ENCODE peak calls at places on chromosome 19, in nine cellular contexts. J is Karpas-422, A is aorta, K is SJCRH30, U is upper lobe of right lung, E is pancreas, H is colonic mucosa, W is stomach, T is A673. Y is an unnamed sample.

GRCh38 chr19:6221878-6222746 is 57.7 kb downstream of the MLLT1 start:
- DNase-seq in H (no peak), E (peak; percentile 54), U (no peak), J (no peak), K (no peak), T (no peak), A (peak; percentile 74), W (peak; percentile 44), Y (no peak)

GRCh38 chr19:57443121-57443696 is 8.1 kb downstream of the ZNF749 start:
- DNase-seq in W (no peak), A (no peak), U (no peak), J (no peak), H (no peak), K (peak; percentile 10), T (no peak), E (no peak), Y (no peak)

GRCh38 chr19:18009412-18010066 is 1.6 kb downstream of the ARRDC2 start:
- DNase-seq in J (no peak), U (no peak), H (no peak), K (no peak), W (no peak), E (no peak), T (no peak), A (no peak), Y (no peak)

GRCh38 chr19:17950310-17951150 is 16.4 kb upstream of the KCNN1 start:
- DNase-seq in W (no peak), K (no peak), E (no peak), T (peak; percentile 66), H (no peak), J (no peak), A (no peak), U (no peak), Y (no peak)

GRCh38 chr19:57233207-57233606 is 2.4 kb downstream of the AURKC start:
- DNase-seq in E (no peak), A (no peak), H (no peak), W (no peak), U (no peak), J (no peak), T (no peak), K (no peak), Y (no peak)

GRCh38 chr19:29878973-29879654 is 62.9 kb upstream of the URI1 start:
- DNase-seq in H (no peak), T (peak; percentile 89), A (peak; percentile 78), J (peak; percentile 85), K (peak; percentile 79), W (no peak), E (no peak), U (no peak), Y (no peak)

GRCh38 chr19:35307990-35308389 is 16.0 kb downstream of the MAG start:
- DNase-seq in A (no peak), U (no peak), H (no peak), E (no peak), T (no peak), K (peak; percentile 50), W (no peak), J (no peak), Y (no peak)

GRCh38 chr19:19040417-19040816 is 7.0 kb downstream of the ARMC6 start:
- DNase-seq in W (peak; percentile 85), E (no peak), H (peak; percentile 38), K (no peak), T (no peak), U (peak; percentile 76), A (no peak), J (no peak), Y (peak; percentile 75)

GRCh38 chr19:38899447-38900219 is at the start of the genes NFKBIB and SIRT2:
- DNase-seq in A (peak; percentile 99), H (peak; percentile 100), U (peak; percentile 99), J (peak; percentile 100), T (peak; percentile 100), W (peak; percentile 100), E (peak; percentile 92), K (peak; percentile 100), Y (peak; percentile 100)

GRCh38 chr19:7294571-7295212 is 478 bp upstream of the INSR start:
- DNase-seq in A (peak; percentile 93), E (peak; percentile 87), W (peak; percentile 74), K (peak; percentile 65), T (peak; percentile 67), H (peak; percentile 79), J (no peak), U (peak; percentile 92), Y (peak; percentile 74)

GRCh38 chr19:29404951-29405727 is 120.7 kb upstream of the VSTM2B start:
- DNase-seq in A (no peak), H (peak; percentile 20), U (no peak), T (no peak), E (no peak), J (no peak), K (peak; percentile 17), W (no peak), Y (no peak)

GRCh38 chr19:34991542-34992333 is 8.4 kb upstream of the GRAMD1A start:
- DNase-seq in U (no peak), W (no peak), J (no peak), H (no peak), K (no peak), E (no peak), T (no peak), A (peak; percentile 8), Y (no peak)

GRCh38 chr19:3470500-3471128 is 9.7 kb downstream of the SMIM24 start:
- DNase-seq in T (no peak), A (no peak), E (no peak), H (no peak), J (peak; percentile 65), U (no peak), W (no peak), K (no peak), Y (no peak)

GRCh38 chr19:6868341-6868740 is 19.0 kb upstream of the ADGRE1 start:
- DNase-seq in H (peak; percentile 34), E (no peak), W (no peak), A (no peak), U (no peak), J (no peak), T (peak; percentile 34), K (no peak), Y (no peak)

DNA sequence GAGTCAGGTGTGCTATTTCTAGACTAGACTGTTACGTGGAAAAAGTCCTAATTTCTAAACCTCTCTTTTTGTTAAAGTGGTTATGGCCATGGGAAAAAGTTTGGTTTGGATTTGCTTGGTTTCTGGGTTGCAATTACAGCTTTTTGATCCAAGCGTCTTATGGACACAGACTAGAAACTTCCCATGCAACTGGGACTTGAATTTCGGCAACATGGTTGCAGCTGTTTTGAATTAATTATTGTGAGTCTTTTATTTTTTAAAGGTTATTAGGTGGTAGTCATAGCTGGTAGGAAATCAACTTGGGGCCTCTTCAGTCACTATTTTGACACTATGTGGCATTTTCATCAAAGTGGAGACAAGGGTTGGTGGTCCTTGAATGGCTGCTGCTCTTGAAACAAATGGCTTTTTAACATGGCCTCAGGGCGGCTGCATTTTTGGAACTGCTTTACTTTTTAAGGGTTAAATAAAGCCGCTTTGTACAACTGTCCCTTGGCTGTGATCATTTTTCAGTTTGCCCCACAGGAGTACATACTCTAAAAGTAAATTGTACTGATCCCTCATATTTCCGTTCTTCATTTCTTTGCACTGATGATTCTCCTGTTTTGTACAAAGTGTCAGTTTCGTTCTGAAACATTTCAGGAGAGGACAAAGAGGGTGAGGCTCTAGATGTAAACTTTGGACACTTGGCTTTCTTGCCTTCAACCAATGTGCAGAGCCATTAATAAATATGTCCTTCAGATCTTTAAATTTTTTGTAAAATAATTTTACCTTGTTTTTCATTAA is 15.9 kb downstream of the HNRNPM start:
- DNase-seq in T (no peak), J (no peak), A (no peak), U (no peak), W (no peak), E (no peak), H (no peak), K (peak; percentile 37), Y (no peak)
- H3K4me3 ChIP-seq in T (no peak overlapping the region), J (no peak overlapping the region), A (no peak overlapping the region), U (peak overlapping the region; percentile 9), W (peak overlapping the region; percentile 6), E (no peak overlapping the region), H (no peak overlapping the region), K (no peak overlapping the region), Y (no peak overlapping the region)

DNA sequence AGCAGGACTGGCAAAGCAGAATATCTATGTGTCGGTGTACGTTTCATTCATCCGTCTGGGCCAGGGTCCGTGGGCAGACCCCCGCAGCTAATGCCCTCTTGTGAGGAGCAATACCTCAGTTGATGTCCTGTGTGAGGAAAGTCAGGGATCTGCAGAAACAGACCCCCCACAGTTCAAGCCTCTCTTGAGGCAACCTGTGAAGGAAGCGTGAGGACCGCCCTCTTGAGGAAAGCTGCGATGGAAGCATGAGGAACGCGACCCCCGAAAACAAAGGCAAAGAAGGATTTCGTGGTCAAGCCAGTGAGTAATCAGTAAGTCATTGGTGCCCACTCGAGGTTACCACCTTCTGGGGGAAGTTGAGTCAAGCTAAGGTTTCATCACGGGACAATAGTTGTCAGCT is 20.9 kb upstream of the ZNF83 start:
- DNase-seq in U (no peak), T (no peak), E (no peak), K (no peak), A (no peak), W (no peak), J (no peak), H (no peak), Y (no peak)
- H3K9me3 ChIP-seq in U (no peaks in the 10 kb centered on the region), T (no peaks in the 10 kb centered on the region), E (no peaks in the 10 kb centered on the region), K (no peaks in the 10 kb centered on the region), A (no peaks in the 10 kb centered on the region), W (peaks cover 25% of the 10 kb centered on the region), J (no peaks in the 10 kb centered on the region), H (no peaks in the 10 kb centered on the region), Y (no peaks in the 10 kb centered on the region)

DNA sequence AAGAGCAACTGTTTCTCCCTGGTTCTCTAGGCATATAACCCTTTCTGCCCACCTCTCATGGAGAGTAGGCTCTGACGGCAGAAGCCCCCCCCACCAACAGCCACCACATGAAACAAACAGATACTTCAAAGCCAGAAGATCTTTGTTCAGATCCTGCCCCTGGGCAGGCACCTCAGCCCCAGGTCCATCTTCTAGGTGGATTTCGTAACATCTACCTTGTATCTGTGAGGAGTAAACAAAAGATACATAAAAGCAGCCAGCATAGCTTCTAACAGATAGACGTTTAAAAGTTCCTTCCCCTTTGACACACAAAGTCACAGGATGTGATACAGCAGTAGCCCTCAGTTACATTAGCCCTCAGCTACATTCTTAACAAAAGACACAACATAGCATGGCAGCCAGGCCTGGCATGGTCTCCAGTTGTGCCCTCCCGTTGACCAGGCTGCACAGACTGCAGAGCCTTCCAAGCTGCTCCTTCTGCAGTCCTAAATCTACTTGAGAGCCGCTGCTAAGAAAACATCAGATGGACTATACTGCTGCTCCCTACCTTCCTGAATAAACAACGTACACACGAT is 35.4 kb downstream of the BRD4 start:
- DNase-seq in K (no peak), A (no peak), T (no peak), U (peak; percentile 46), W (no peak), E (no peak), J (no peak), H (no peak), Y (no peak)
- H3K4me1 ChIP-seq in K (peaks cover 45% of the 10 kb centered on the region), A (peaks cover 17% of the 10 kb centered on the region), T (peaks cover 80% of the 10 kb centered on the region), U (peaks cover 99% of the 10 kb centered on the region), W (peaks cover 100% of the 10 kb centered on the region), E (peaks cover 42% of the 10 kb centered on the region), J (peaks cover 89% of the 10 kb centered on the region), H (peaks cover 22% of the 10 kb centered on the region), Y (peaks cover 46% of the 10 kb centered on the region)

DNA sequence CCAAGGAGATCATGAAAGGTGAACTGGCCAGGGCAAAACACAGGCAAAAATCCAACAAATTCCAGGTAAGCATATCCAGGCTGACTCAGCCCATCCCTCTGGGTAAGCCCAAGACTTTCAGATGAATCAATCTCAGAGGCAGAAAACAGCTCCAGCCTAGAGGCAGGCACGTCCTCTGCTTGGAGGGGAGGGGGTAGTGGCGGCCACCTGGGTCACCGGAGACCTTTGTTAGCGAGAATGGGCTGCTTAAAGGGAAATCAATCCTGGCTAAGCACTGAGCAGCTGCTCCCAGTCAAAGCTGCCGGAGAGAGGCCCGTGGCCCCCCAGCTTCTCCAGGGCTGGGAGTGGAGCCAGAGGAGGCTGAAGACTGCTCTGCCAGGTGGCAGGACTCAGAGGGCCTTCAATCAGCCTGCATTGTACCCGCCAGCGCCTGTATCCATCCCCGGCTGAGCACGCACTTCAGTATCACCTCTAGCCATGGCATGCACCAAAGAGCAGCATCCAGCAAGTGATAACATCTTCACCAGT is 48.2 kb downstream of the PIN1 start:
- DNase-seq in H (no peak), T (no peak), A (no peak), W (no peak), E (no peak), J (no peak), U (no peak), K (peak; percentile 70), Y (no peak)
- H3K4me3 ChIP-seq in H (no peak overlapping the region), T (no peak overlapping the region), A (no peak overlapping the region), W (no peak overlapping the region), E (no peak overlapping the region), J (no peak overlapping the region), U (no peak overlapping the region), K (no peak overlapping the region), Y (no peak overlapping the region)

Y was measured in prostate gland.